ENCODE peak calls at places on chromosomes 2 and 18, in eight cellular contexts. I is AG04449; X is CD8-positive, alpha-beta T cell; C is osteocyte; S is HFFc6; E is sigmoid colon; O is A549; D is thoracic aorta. B is an unnamed sample.

GRCh38 chr2:237486819-237487448 is at the start of gene MLPH:
- DNase-seq in C (no peak), O (peak), I (no peak), E (no peak), D (no peak), S (no peak), X (no peak), B (no peak)

GRCh38 chr2:238106698-238107524 is 6.8 kb downstream of the ESPNL start:
- DNase-seq in D (no peak), C (peak), X (no peak), O (no peak), I (no peak), S (no peak), E (peak), B (no peak)

GRCh38 chr2:43171789-43172188 is 54.6 kb downstream of the ZFP36L2 start:
- DNase-seq in S (peak), I (no peak), C (no peak), E (peak), X (no peak), O (no peak), D (no peak), B (no peak)

GRCh38 chr2:236081171-236081570 is 87.0 kb downstream of the GBX2 start:
- DNase-seq in E (no peak), O (no peak), D (no peak), S (no peak), X (no peak), I (no peak), C (no peak), B (no peak)

GRCh38 chr2:45567288-45567963 is 43.6 kb downstream of the SRBD1 start:
- DNase-seq in O (no peak), S (no peak), I (no peak), E (no peak), C (no peak), D (no peak), X (no peak), B (no peak)

GRCh38 chr2:10238991-10239485 is 63.7 kb upstream of the HPCAL1 start:
- DNase-seq in I (no peak), E (peak), C (no peak), O (no peak), D (no peak), X (no peak), S (no peak), B (no peak)

GRCh38 chr18:12597775-12598174 is 60.1 kb downstream of the SPIRE1 start:
- DNase-seq in D (peak), X (no peak), I (peak), C (no peak), O (peak), E (no peak), S (peak), B (no peak)

GRCh38 chr2:174764281-174765063 is at the start of gene CHRNA1:
- DNase-seq in S (peak), D (no peak), O (no peak), I (no peak), X (no peak), C (no peak), E (no peak), B (no peak)

GRCh38 chr2:96142217-96143113 is 2.8 kb downstream of the DUSP2 start:
- DNase-seq in E (peak), C (no peak), X (no peak), O (no peak), I (no peak), D (no peak), S (no peak), B (no peak)

GRCh38 chr2:121527009-121527682 is 3.5 kb upstream of the RNU4ATAC start:
- DNase-seq in X (no peak), C (no peak), S (no peak), I (no peak), D (no peak), O (no peak), E (no peak), B (no peak)

GRCh38 chr2:236369606-236370005 is 105.4 kb upstream of the ASB18 start:
- DNase-seq in I (no peak), S (no peak), X (no peak), D (no peak), O (no peak), E (no peak), C (peak), B (no peak)

GRCh38 chr2:218368621-218369153 is 12.0 kb downstream of the CATIP start:
- DNase-seq in D (no peak), S (peak), I (no peak), O (no peak), E (peak), X (no peak), C (no peak), B (no peak)

GRCh38 chr2:119809329-119810038 is 49.8 kb downstream of the PTPN4 start:
- DNase-seq in C (no peak), X (no peak), E (peak), S (peak), D (no peak), O (no peak), I (peak), B (no peak)

GRCh38 chr2:39469807-39470206 is 32.7 kb upstream of the MAP4K3 start:
- DNase-seq in I (no peak), D (no peak), C (no peak), X (no peak), O (no peak), E (no peak), S (peak), B (no peak)

GRCh38 chr2:15043336-15044058 is 411.0 kb downstream of the LRATD1 start:
- DNase-seq in I (no peak), E (peak), S (no peak), D (no peak), C (no peak), X (no peak), O (no peak), B (no peak)

GRCh38 chr2:176117823-176118376 is 1.3 kb downstream of the HOXD10 start:
- DNase-seq in D (no peak), I (no peak), E (no peak), X (no peak), S (no peak), C (no peak), O (no peak), B (no peak)

GRCh38 chr2:235844561-235844960 is 323.6 kb downstream of the GBX2 start:
- DNase-seq in X (no peak), O (no peak), S (no peak), I (no peak), D (no peak), C (peak), E (no peak), B (no peak)

GRCh38 chr18:32378705-32379104 is 92.0 kb downstream of the GAREM1 start:
- DNase-seq in O (no peak), I (no peak), X (no peak), C (no peak), S (no peak), D (no peak), E (no peak), B (no peak)

GRCh38 chr2:181072486-181072885 is 92.1 kb downstream of the UBE2E3 start:
- DNase-seq in D (no peak), C (no peak), E (no peak), X (no peak), S (peak), I (no peak), O (no peak), B (no peak)

GRCh38 chr18:58057291-58057965 is 13.4 kb downstream of the NEDD4L start:
- DNase-seq in I (no peak), S (no peak), D (no peak), C (no peak), O (no peak), X (no peak), E (no peak), B (peak)

GRCh38 chr2:190648289-190649034 is 421 bp upstream of the NAB1 start:
- DNase-seq in E (peak), O (peak), X (peak), C (peak), I (peak), D (peak), S (peak), B (peak)

GRCh38 chr2:173955004-173955403 is 10.2 kb downstream of the SP3 start:
- DNase-seq in C (no peak), D (no peak), S (no peak), I (no peak), O (no peak), X (no peak), E (no peak), B (no peak)

GRCh38 chr2:149365826-149366583 is 35.6 kb downstream of the LYPD6 start:
- DNase-seq in O (no peak), S (peak), C (no peak), X (no peak), I (peak), E (no peak), D (no peak), B (no peak)

GRCh38 chr2:20145497-20146193 is 79.3 kb downstream of the SDC1 start:
- DNase-seq in X (no peak), O (no peak), C (no peak), E (no peak), D (no peak), S (no peak), I (no peak), B (no peak)

GRCh38 chr2:65576861-65577601 is 144.6 kb upstream of the SPRED2 start:
- DNase-seq in D (no peak), S (peak), C (no peak), X (no peak), O (peak), E (no peak), I (peak), B (no peak)

GRCh38 chr2:240425697-240426096 is 9.8 kb upstream of the GPC1 start:
- DNase-seq in I (no peak), C (no peak), S (no peak), O (no peak), X (no peak), D (no peak), E (no peak), B (no peak)

GRCh38 chr2:64960819-64961218 is 28.4 kb upstream of the SLC1A4 start:
- DNase-seq in D (no peak), I (no peak), O (no peak), X (no peak), S (no peak), C (no peak), E (no peak), B (no peak)

GRCh38 chr2:120765031-120765910 is 29.6 kb downstream of the GLI2 start:
- DNase-seq in E (peak), D (no peak), C (no peak), X (no peak), S (no peak), O (no peak), I (no peak), B (no peak)

GRCh38 chr2:241410739-241411176 is 54.7 kb downstream of the FARP2 start:
- DNase-seq in X (no peak), D (no peak), I (no peak), C (no peak), O (no peak), S (no peak), E (no peak), B (no peak)

GRCh38 chr2:229245013-229245412 is 26.1 kb downstream of the PID1 start:
- DNase-seq in I (no peak), X (no peak), S (no peak), D (no peak), C (no peak), E (no peak), O (no peak), B (no peak)

GRCh38 chr2:14577843-14578242 is 54.7 kb upstream of the LRATD1 start:
- DNase-seq in D (no peak), E (no peak), S (no peak), C (no peak), I (no peak), O (no peak), X (no peak), B (no peak)

GRCh38 chr18:14179306-14179705 is 47.1 kb upstream of the ZNF519 start:
- DNase-seq in O (peak), D (no peak), C (peak), E (no peak), I (no peak), S (no peak), X (no peak), B (no peak)

GRCh38 chr2:191961556-191961955 is 114.7 kb upstream of the CAVIN2 start:
- DNase-seq in S (no peak), D (no peak), O (no peak), C (no peak), X (no peak), I (no peak), E (no peak), B (no peak)

GRCh38 chr2:127422631-127423475 is 4.6 kb downstream of the PROC start:
- DNase-seq in D (no peak), I (no peak), O (no peak), E (peak), S (no peak), C (peak), X (no peak), B (no peak)

GRCh38 chr2:222196159-222196558 is 102.6 kb downstream of the PAX3 start:
- DNase-seq in C (no peak), D (no peak), I (no peak), S (no peak), O (no peak), E (no peak), X (no peak), B (no peak)

DNA sequence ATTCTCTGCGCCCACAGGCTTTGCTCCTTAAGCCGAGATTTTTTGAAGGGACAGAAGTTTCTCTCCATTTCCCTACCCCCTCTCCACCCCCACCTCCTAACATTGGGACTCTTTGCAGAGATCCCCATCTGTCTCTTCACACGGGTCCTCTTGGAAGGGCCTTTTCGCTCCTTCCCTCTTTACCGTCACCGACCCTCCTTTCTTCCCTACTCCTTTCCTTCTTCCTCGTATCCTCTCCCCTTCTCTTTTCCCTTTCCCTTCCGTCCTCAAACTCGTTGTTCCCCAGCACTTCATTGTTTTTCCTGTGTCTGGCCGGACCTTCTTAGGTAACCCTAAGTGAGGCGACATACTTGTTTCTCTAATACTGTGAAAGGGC is 660 bp downstream of the COPS7B start:
- DNase-seq in D (no peak), X (no peak), C (no peak), O (no peak), I (no peak), E (no peak), S (no peak), B (no peak)
- TF ChIP-seq CTCF in D (no peak), X (peak), C (no peak), O (no peak), I (no peak), E (no peak), S (no peak), B (no peak)

DNA sequence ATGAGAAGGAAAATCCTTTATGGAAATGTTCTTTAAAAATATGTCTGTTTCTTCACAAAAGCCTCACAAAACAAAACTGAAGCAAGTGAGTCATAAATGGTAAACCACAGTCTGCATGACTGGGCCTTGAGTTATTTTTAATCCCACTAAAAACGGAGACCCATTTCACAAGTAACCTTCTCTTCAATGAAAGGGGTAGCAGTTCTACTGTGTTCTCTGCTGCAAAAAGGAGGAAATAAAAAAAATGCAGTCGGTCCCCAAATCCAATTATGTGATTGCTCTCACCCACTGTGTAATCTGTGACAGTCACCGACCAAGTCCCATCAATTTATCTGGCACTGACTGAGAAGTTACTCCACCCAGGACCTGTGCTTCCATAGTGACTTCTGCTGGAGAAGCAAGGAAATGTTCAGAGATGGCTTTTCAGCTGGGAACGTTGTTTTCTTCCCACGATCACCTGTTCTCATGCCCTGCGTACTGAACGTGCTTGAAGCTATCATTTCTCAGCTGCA is 79.8 kb upstream of the TMEM200C start:
- DNase-seq in X (no peak), D (no peak), I (peak), E (no peak), O (no peak), S (no peak), C (no peak), B (no peak)
- TF ChIP-seq CTCF in X (no peak), D (no peak), I (no peak), E (no peak), O (no peak), S (no peak), C (no peak), B (no peak)

GRCh38 chr2:144451443-144451842 is 68.5 kb downstream of the ZEB2 start:
- DNase-seq in C (no peak), S (no peak), O (no peak), E (no peak), D (no peak), X (no peak), I (no peak), B (no peak)

GRCh38 chr2:144446136-144446535 is 73.8 kb downstream of the ZEB2 start:
- DNase-seq in O (no peak), D (no peak), C (no peak), X (no peak), I (no peak), E (no peak), S (no peak), B (no peak)

GRCh38 chr2:144448389-144449027 is 71.4 kb downstream of the ZEB2 start:
- DNase-seq in O (no peak), I (no peak), D (no peak), C (no peak), E (no peak), X (no peak), S (no peak), B (no peak)

GRCh38 chr2:144447535-144447934 is 72.4 kb downstream of the ZEB2 start:
- DNase-seq in C (no peak), D (no peak), O (no peak), E (no peak), I (no peak), X (no peak), S (no peak), B (no peak)

GRCh38 chr2:144449028-144449406 is 70.9 kb downstream of the ZEB2 start:
- DNase-seq in E (no peak), O (no peak), X (no peak), I (no peak), D (no peak), C (no peak), S (no peak), B (no peak)
- TF ChIP-seq CTCF in E (no peak), O (peak), X (no peak), I (peak), D (peak), C (peak), S (peak), B (no peak)

DNA sequence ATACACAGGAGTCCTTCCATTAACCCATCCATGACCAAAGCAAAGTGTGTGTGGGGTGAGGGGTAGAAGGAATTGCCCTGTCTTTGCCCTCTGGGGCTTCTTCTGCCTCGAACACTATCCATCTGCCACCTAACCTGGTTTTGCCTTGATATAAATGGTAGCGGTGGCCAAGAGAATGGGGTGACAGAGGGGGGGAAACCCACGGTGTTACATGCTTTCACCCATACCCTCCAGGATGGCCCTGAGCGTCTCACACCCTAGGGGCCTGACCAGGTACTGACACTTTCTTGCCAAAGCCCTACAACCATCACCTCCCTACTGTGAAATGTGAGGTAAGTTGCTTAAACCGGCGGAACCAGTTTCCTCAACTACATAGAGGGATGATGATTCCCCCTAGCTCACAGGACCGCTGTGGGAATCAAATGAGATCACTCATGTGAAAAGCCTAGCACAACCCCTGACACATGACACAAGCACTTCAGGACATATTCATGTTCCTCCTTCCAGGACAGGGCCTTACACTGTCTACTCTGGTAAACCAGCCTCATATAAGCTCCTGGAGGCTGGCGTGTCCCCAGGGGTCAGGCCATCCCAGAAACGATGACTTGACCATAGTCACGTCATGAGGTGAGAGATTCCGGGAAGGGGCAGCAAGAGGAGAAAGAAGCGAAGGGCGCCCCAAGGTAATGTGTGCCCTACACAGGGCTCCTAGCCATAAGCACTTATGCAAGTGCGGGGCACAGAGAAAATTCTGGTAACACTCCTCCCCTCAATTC is 49.7 kb downstream of the C2orf42 start:
- DNase-seq in S (peak), O (no peak), X (no peak), C (no peak), I (no peak), E (peak), D (peak), B (no peak)
- TF ChIP-seq CTCF in S (peak), O (no peak), X (peak), C (peak), I (peak), E (peak), D (peak), B (no peak)

DNA sequence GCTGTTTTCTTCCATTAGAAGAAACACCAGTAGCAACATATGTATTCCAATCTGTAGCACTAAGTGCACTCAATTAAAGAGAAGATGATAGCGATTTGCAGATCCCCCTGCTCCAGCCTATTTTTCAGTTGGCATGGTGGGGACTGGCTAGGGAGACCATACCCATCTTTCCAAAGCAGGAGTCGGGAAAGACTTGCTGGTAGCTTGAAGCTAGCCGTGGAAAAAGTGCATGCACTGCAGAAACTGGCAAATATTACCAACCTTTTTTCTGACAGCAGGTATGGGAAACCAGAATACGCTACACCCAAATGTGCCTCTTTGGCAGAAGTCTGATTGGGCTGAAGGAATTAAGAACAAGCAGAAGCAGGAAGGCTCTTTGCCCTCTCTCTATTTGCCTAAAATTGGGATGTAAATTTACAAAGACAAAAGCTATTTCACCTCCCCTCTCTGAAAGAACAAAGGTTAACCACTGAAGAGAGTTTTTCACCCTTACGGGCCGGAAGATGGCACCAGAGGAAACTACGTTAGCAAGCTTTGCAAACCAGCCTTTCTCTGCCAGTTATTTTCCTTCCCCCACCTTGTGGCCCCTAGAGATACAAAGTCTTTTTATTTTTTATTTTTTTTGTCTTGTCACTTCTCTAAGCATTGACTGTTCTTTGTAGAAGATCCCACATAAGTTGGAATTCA is 273.1 kb downstream of the DLGAP1 start:
- DNase-seq in O (no peak), S (no peak), E (no peak), X (no peak), C (no peak), I (no peak), D (no peak), B (no peak)
- TF ChIP-seq CTCF in O (peak), S (no peak), E (no peak), X (no peak), C (no peak), I (no peak), D (no peak), B (no peak)

GRCh38 chr18:44458777-44459176 is 221.9 kb upstream of the SETBP1 start:
- DNase-seq in D (no peak), S (peak), E (no peak), C (no peak), X (no peak), O (no peak), I (peak), B (no peak)
- TF ChIP-seq CTCF in D (no peak), S (no peak), E (no peak), C (no peak), X (no peak), O (no peak), I (peak), B (no peak)